ENCODE peak calls at places on chromosomes 7 and 10, in five cellular contexts. D is fibroblast of lung, W is HCT116, C is body of pancreas, M is heart right ventricle. G is an unnamed sample. For H3K9me3, the result is how much of the 10 kb centered on the place peaks cover.

GRCh38 chr7:131249483-131249882 is 78.2 kb upstream of the MKLN1 start:
- DNase-seq in D (no peak), W (no peak), C (no peak), M (no peak), G (no peak)

GRCh38 chr7:128076831-128077271 is 45.6 kb upstream of the LRRC4 start:
- DNase-seq in D (peak), W (no peak), C (peak), M (peak), G (no peak)

GRCh38 chr10:7715515-7715914 is 12.4 kb downstream of the ITIH2 start:
- DNase-seq in D (no peak), W (no peak), C (no peak), M (no peak), G (no peak)

GRCh38 chr7:1418505-1419309 is 40.6 kb downstream of the MICALL2 start:
- DNase-seq in D (peak), W (peak), C (no peak), M (no peak), G (no peak)

GRCh38 chr7:134470864-134471263 is 12.0 kb upstream of the AKR1B1 start:
- DNase-seq in D (peak), W (peak), C (no peak), M (no peak), G (no peak)

GRCh38 chr7:143931739-143932138 is 3.3 kb upstream of the OR2F2 start:
- DNase-seq in D (no peak), W (no peak), C (no peak), M (no peak), G (no peak)

GRCh38 chr7:66558660-66559465 is 69.8 kb upstream of the KCTD7 start:
- DNase-seq in D (no peak), W (no peak), C (no peak), M (no peak), G (no peak)

GRCh38 chr7:98051118-98051744 is 55.4 kb upstream of the LMTK2 start:
- DNase-seq in D (no peak), W (peak), C (peak), M (no peak), G (peak)

GRCh38 chr7:6256709-6257535 is 15.5 kb downstream of the CYTH3 start:
- DNase-seq in D (peak), W (no peak), C (no peak), M (peak), G (no peak)

GRCh38 chr7:150788474-150789269 is 11.5 kb downstream of the TMEM176B start:
- DNase-seq in D (no peak), W (no peak), C (no peak), M (peak), G (no peak)

GRCh38 chr10:818010-818409 is 113.5 kb downstream of the LARP4B start:
- DNase-seq in D (no peak), W (no peak), C (no peak), M (no peak), G (no peak)

GRCh38 chr10:77547651-77548050 is 90.0 kb downstream of the KCNMA1 start:
- DNase-seq in D (no peak), W (no peak), C (no peak), M (no peak), G (no peak)

GRCh38 chr7:25122373-25122772 is 2.7 kb downstream of the CYCS start:
- DNase-seq in D (no peak), W (no peak), C (no peak), M (no peak), G (no peak)

GRCh38 chr7:11592699-11593098 is 239.3 kb downstream of the THSD7A start:
- DNase-seq in D (peak), W (no peak), C (no peak), M (no peak), G (no peak)

GRCh38 chr7:39810204-39810642 is 139.8 kb upstream of the CDK13 start:
- DNase-seq in D (no peak), W (peak), C (no peak), M (no peak), G (no peak)

GRCh38 chr7:150686030-150686626 is 622 bp downstream of the GIMAP2 start:
- DNase-seq in D (no peak), W (no peak), C (no peak), M (no peak), G (no peak)

GRCh38 chr10:89235073-89235798 is 16.3 kb downstream of the LIPA start:
- DNase-seq in D (no peak), W (no peak), C (no peak), M (peak), G (no peak)

GRCh38 chr7:82926477-82926876 is 236.2 kb downstream of the PCLO start:
- DNase-seq in D (no peak), W (no peak), C (no peak), M (no peak), G (no peak)

GRCh38 chr7:17302575-17303142 is 4.2 kb downstream of the AHR start:
- DNase-seq in D (peak), W (no peak), C (no peak), M (no peak), G (no peak)

GRCh38 chr10:22620929-22621328 is 93.4 kb downstream of the PIP4K2A start:
- DNase-seq in D (no peak), W (no peak), C (no peak), M (no peak), G (no peak)

GRCh38 chr10:29740981-29741545 is 106.3 kb upstream of the SVIL start:
- DNase-seq in D (no peak), W (no peak), C (no peak), M (no peak), G (no peak)

GRCh38 chr7:22147113-22147512 is 201.4 kb upstream of the CDCA7L start:
- DNase-seq in D (peak), W (no peak), C (no peak), M (no peak), G (no peak)

GRCh38 chr7:70098133-70098561 is 499.9 kb downstream of the AUTS2 start:
- DNase-seq in D (no peak), W (no peak), C (no peak), M (no peak), G (no peak)

GRCh38 chr10:117074621-117075020 is 63.4 kb downstream of the VAX1 start:
- DNase-seq in D (no peak), W (peak), C (no peak), M (no peak), G (no peak)

GRCh38 chr7:7962851-7963250 is 5.7 kb upstream of the GLCCI1 start:
- DNase-seq in D (no peak), W (no peak), C (no peak), M (no peak), G (no peak)

GRCh38 chr10:100986952-100987684 is at the start of the genes MRPL43 and TWNK:
- DNase-seq in D (peak), W (peak), C (peak), M (peak), G (peak)

GRCh38 chr10:130045801-130046321 is 64.8 kb downstream of the C10orf143 start:
- DNase-seq in D (no peak), W (no peak), C (no peak), M (no peak), G (no peak)

GRCh38 chr10:99435986-99436633 is 5.7 kb upstream of the GOT1 start:
- DNase-seq in D (peak), W (peak), C (no peak), M (no peak), G (no peak)
- H3K27ac ChIP-seq in D (no peak), W (no peak), C (no peak), M (no peak), G (no peak)

GRCh38 chr10:124637746-124638145 is 106.4 kb downstream of the FAM53B start:
- DNase-seq in D (no peak), W (no peak), C (no peak), M (peak), G (no peak)
- H3K9me3 ChIP-seq in D (under half), W (under half), C (under half), M (under half), G (under half)

DNA sequence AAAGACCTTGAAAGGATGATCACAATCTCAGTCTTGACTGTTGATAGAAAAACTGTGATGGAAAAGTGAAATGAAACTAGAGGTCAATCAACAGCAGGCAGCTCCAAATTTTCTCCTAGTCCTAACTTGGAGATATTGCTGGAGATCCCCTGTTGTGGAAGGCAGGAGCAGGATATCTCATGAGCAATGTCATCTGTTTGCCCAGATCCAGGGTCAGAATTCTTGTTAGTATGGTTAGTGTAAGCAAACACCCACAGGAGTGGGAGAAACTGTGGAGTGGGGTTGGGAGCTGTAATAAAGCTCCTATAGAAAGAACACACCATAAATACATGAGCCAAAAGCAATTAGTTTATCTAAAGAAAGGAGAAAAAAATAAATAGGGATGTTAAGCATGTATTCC is 169.0 kb downstream of the AKR1D1 start:
- DNase-seq in D (no peak), W (no peak), C (no peak), M (no peak), G (no peak)
- TF ChIP-seq CTCF in D (no peak), W (no peak), C (no peak), M (no peak), G (no peak)

DNA sequence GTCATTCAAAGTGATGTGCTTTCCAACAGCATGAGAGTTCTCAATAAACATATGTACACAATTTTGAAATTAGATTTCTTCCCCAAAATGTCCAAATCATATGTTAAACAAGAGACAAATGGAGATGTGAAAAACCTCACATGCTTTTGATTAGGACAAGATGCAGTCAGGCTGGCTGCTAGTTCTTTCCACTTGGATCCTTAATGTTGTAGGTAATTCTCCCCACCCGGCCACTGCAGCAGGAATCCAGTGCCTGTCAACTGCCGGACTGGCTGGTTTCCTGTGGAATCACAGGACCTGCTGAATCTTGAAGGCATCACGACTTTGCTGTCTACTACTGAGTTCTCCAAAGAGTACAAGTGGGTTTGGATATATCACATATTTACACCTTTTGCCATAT is 138.6 kb upstream of the AKR1E2 start:
- DNase-seq in D (no peak), W (no peak), C (no peak), M (no peak), G (no peak)
- H3K27ac ChIP-seq in D (no peak), W (no peak), C (no peak), M (no peak), G (no peak)